ENCODE peak calls at places on chromosomes 1 and 21, in eight cellular contexts. One of them, this sample, is unnamed.

GRCh38 chr1:168825129-168825528 is 96.1 kb upstream of the DPT start:
- DNase-seq in GM03348: no peak
- DNase-seq in EL: no peak
- DNase-seq in pancreas: no peak
- DNase-seq in NCI-H69: no peak
- DNase-seq in body of pancreas: no peak
- DNase-seq in AG08396: no peak
- DNase-seq in H4: no peak
- DNase-seq in this sample: no peak

GRCh38 chr1:34929497-34929852 is at the start of gene DLGAP3:
- DNase-seq in GM03348: peak
- DNase-seq in EL: no peak
- DNase-seq in pancreas: peak
- DNase-seq in NCI-H69: peak
- DNase-seq in body of pancreas: peak
- DNase-seq in AG08396: peak
- DNase-seq in H4: no peak
- DNase-seq in this sample: peak

GRCh38 chr1:157240495-157241184 is 102.4 kb upstream of the ETV3 start:
- DNase-seq in GM03348: no peak
- DNase-seq in EL: no peak
- DNase-seq in pancreas: peak
- DNase-seq in NCI-H69: no peak
- DNase-seq in body of pancreas: peak
- DNase-seq in AG08396: no peak
- DNase-seq in H4: no peak
- DNase-seq in this sample: no peak

GRCh38 chr1:53327183-53327941 is 508 bp downstream of the LRP8 start:
- DNase-seq in GM03348: peak
- DNase-seq in EL: peak
- DNase-seq in pancreas: peak
- DNase-seq in NCI-H69: peak
- DNase-seq in body of pancreas: no peak
- DNase-seq in AG08396: peak
- DNase-seq in H4: no peak
- DNase-seq in this sample: peak

GRCh38 chr21:45365608-45366241 is 39.2 kb upstream of the COL18A1 start:
- DNase-seq in GM03348: peak
- DNase-seq in EL: peak
- DNase-seq in pancreas: peak
- DNase-seq in NCI-H69: no peak
- DNase-seq in body of pancreas: peak
- DNase-seq in AG08396: peak
- DNase-seq in H4: peak
- DNase-seq in this sample: no peak

GRCh38 chr1:116382857-116383256 is 9.8 kb downstream of the ATP1A1 start:
- DNase-seq in GM03348: no peak
- DNase-seq in EL: no peak
- DNase-seq in pancreas: no peak
- DNase-seq in NCI-H69: no peak
- DNase-seq in body of pancreas: no peak
- DNase-seq in AG08396: no peak
- DNase-seq in H4: no peak
- DNase-seq in this sample: no peak

GRCh38 chr1:230268371-230269170 is 157.6 kb downstream of the PGBD5 start:
- DNase-seq in GM03348: peak
- DNase-seq in EL: peak
- DNase-seq in pancreas: peak
- DNase-seq in NCI-H69: peak
- DNase-seq in body of pancreas: peak
- DNase-seq in AG08396: peak
- DNase-seq in H4: peak
- DNase-seq in this sample: peak

GRCh38 chr1:165974598-165975131 is 147.3 kb downstream of the UCK2 start:
- DNase-seq in GM03348: no peak
- DNase-seq in EL: no peak
- DNase-seq in pancreas: no peak
- DNase-seq in NCI-H69: no peak
- DNase-seq in body of pancreas: no peak
- DNase-seq in AG08396: no peak
- DNase-seq in H4: no peak
- DNase-seq in this sample: no peak

GRCh38 chr1:54464031-54464476 is 57.9 kb upstream of the SSBP3 start:
- DNase-seq in GM03348: no peak
- DNase-seq in EL: no peak
- DNase-seq in pancreas: no peak
- DNase-seq in NCI-H69: no peak
- DNase-seq in body of pancreas: no peak
- DNase-seq in AG08396: no peak
- DNase-seq in H4: no peak
- DNase-seq in this sample: no peak

GRCh38 chr21:32797679-32798078 is 26.1 kb upstream of the PAXBP1 start:
- DNase-seq in GM03348: no peak
- DNase-seq in EL: no peak
- DNase-seq in pancreas: no peak
- DNase-seq in NCI-H69: no peak
- DNase-seq in body of pancreas: no peak
- DNase-seq in AG08396: no peak
- DNase-seq in H4: no peak
- DNase-seq in this sample: no peak